ENCODE peak calls at places on chromosomes 3 and 15, in eight cellular contexts. F is ELR; H is IMR-90; Z is gastrocnemius medialis; U is germinal center; V is stimulated activated CD8-positive, alpha-beta memory T cell treated with anti-CD3 and anti-CD28 coated beads, Interleukin-15, amount 100 ng/mL, for 1 hour; G is neuronal stem cell; C is HEK293T. Q is an unnamed sample.

GRCh38 chr3:63967675-63968611 is 55.4 kb downstream of the PSMD6 start:
- DNase-seq in C (peak), Z (no peak), F (peak), H (peak), G (no peak), U (peak), V (peak), Q (no peak)

GRCh38 chr3:50516048-50516871 is 12.8 kb upstream of the CACNA2D2 start:
- DNase-seq in F (no peak), U (no peak), G (peak), H (no peak), C (peak), V (no peak), Z (peak), Q (no peak)

GRCh38 chr15:83843511-83843910 is 189.6 kb downstream of the ADAMTSL3 start:
- DNase-seq in H (peak), Z (no peak), G (no peak), F (peak), U (no peak), V (no peak), C (no peak), Q (no peak)

GRCh38 chr15:44485880-44486279 is 51.1 kb upstream of the EIF3J start:
- DNase-seq in Z (no peak), C (no peak), V (no peak), G (no peak), H (no peak), F (no peak), U (no peak), Q (no peak)

GRCh38 chr3:67083277-67083676 is 85.2 kb downstream of the KBTBD8 start:
- DNase-seq in F (peak), H (peak), Z (no peak), C (no peak), V (peak), U (no peak), G (no peak), Q (no peak)

GRCh38 chr15:33137101-33137500 is 57.4 kb downstream of the FMN1 start:
- DNase-seq in F (no peak), Z (no peak), U (no peak), H (no peak), V (no peak), G (no peak), C (no peak), Q (no peak)

GRCh38 chr3:50604628-50605588 is 6.7 kb downstream of the CISH start:
- DNase-seq in C (no peak), Z (peak), V (no peak), G (no peak), H (no peak), U (no peak), F (no peak), Q (no peak)

GRCh38 chr3:171749128-171749527 is 61.2 kb downstream of the PLD1 start:
- DNase-seq in C (no peak), G (no peak), Z (no peak), H (no peak), F (no peak), V (no peak), U (no peak), Q (no peak)

GRCh38 chr3:194985031-194985578 is 285.9 kb downstream of the XXYLT1 start:
- DNase-seq in Z (peak), U (no peak), C (no peak), F (no peak), V (no peak), H (peak), G (peak), Q (no peak)

GRCh38 chr15:52656412-52656811 is 22.8 kb downstream of the ATOSA start:
- DNase-seq in Z (no peak), V (no peak), U (no peak), C (no peak), G (no peak), H (no peak), F (no peak), Q (no peak)

GRCh38 chr15:71341811-71342550 is 226.7 kb downstream of the THSD4 start:
- DNase-seq in H (no peak), U (no peak), Z (no peak), V (no peak), C (no peak), F (no peak), G (no peak), Q (no peak)

GRCh38 chr3:64003589-64003988 is 19.7 kb downstream of the PSMD6 start:
- DNase-seq in F (no peak), U (no peak), C (no peak), G (no peak), Z (no peak), H (no peak), V (no peak), Q (no peak)

GRCh38 chr15:72599855-72600464 is 54.5 kb upstream of the GOLGA6B start:
- DNase-seq in V (no peak), H (peak), C (peak), G (no peak), U (peak), F (peak), Z (no peak), Q (peak)

GRCh38 chr3:136787226-136787793 is 31.6 kb upstream of the SLC35G2 start:
- DNase-seq in G (no peak), C (no peak), Z (peak), F (peak), V (no peak), U (peak), H (peak), Q (peak)

GRCh38 chr3:150911780-150912179 is 6.5 kb upstream of the MINDY4B start:
- DNase-seq in C (no peak), V (no peak), U (no peak), H (no peak), F (no peak), G (no peak), Z (no peak), Q (no peak)

GRCh38 chr3:108218811-108219210 is 3.4 kb downstream of the IFT57 start:
- DNase-seq in V (no peak), F (peak), U (no peak), C (no peak), Z (no peak), H (peak), G (no peak), Q (no peak)

GRCh38 chr15:49887604-49888340 is 231.3 kb downstream of the ATP8B4 start:
- DNase-seq in H (no peak), C (no peak), G (no peak), F (no peak), U (no peak), V (no peak), Z (no peak), Q (no peak)

GRCh38 chr3:97264180-97264579 is 449.8 kb downstream of the EPHA6 start:
- DNase-seq in U (no peak), H (no peak), C (no peak), G (no peak), Z (no peak), V (no peak), F (no peak), Q (no peak)

GRCh38 chr15:69719527-69719926 is 266.9 kb downstream of the RPLP1 start:
- DNase-seq in Z (peak), G (no peak), U (no peak), F (peak), V (peak), C (no peak), H (no peak), Q (peak)